ENCODE peak calls at places on chromosomes 1 and 21, in five cellular contexts. L, A, T, J and N are unnamed samples. For H3K9me3, the result is how much of the 10 kb centered on the place peaks cover.

GRCh38 chr1:52263153-52263910 is 102.7 kb downstream of the CC2D1B start:
- DNase-seq in L (no peak), A (no peak), T (no peak), J (no peak), N (no peak)

GRCh38 chr1:37726746-37727145 is 34.4 kb downstream of the CDCA8 start:
- DNase-seq in L (no peak), A (no peak), T (no peak), J (no peak), N (no peak)

GRCh38 chr21:31555741-31556191 is 103.7 kb upstream of the SOD1 start:
- DNase-seq in L (no peak), A (no peak), T (no peak), J (no peak), N (no peak)

GRCh38 chr1:201625711-201626300 is 86.9 kb downstream of the NAV1 start:
- DNase-seq in L (no peak), A (no peak), T (no peak), J (no peak), N (no peak)

GRCh38 chr1:156706647-156707008 is 1.2 kb upstream of the CRABP2 start:
- DNase-seq in L (peak), A (peak), T (peak), J (peak), N (no peak)

GRCh38 chr1:29266912-29267311 is 30.6 kb downstream of the PTPRU start:
- DNase-seq in L (no peak), A (no peak), T (no peak), J (no peak), N (no peak)

GRCh38 chr1:18641005-18641941 is 10.6 kb downstream of the PAX7 start:
- DNase-seq in L (no peak), A (no peak), T (no peak), J (no peak), N (no peak)

GRCh38 chr1:109948285-109948630 is 36.3 kb upstream of the AHCYL1 start:
- DNase-seq in L (no peak), A (no peak), T (no peak), J (no peak), N (no peak)

GRCh38 chr1:15718199-15718601 is 17.9 kb upstream of the SLC25A34 start:
- DNase-seq in L (no peak), A (no peak), T (no peak), J (no peak), N (no peak)

GRCh38 chr1:168758503-168758902 is 29.5 kb upstream of the DPT start:
- DNase-seq in L (no peak), A (no peak), T (no peak), J (no peak), N (no peak)

GRCh38 chr1:41892211-41892840 is 26.4 kb downstream of the HIVEP3 start:
- DNase-seq in L (peak), A (no peak), T (no peak), J (no peak), N (no peak)

GRCh38 chr1:185636848-185637247 is 97.3 kb upstream of the HMCN1 start:
- DNase-seq in L (no peak), A (no peak), T (no peak), J (no peak), N (no peak)

GRCh38 chr1:221494670-221495069 is 247.2 kb downstream of the DUSP10 start:
- DNase-seq in L (no peak), A (peak), T (no peak), J (no peak), N (no peak)

GRCh38 chr1:157363660-157364140 is 188.6 kb downstream of the FCRL5 start:
- DNase-seq in L (peak), A (peak), T (no peak), J (no peak), N (no peak)

GRCh38 chr21:42781150-42781980 is 98.0 kb downstream of the WDR4 start:
- DNase-seq in L (no peak), A (peak), T (no peak), J (no peak), N (no peak)

GRCh38 chr1:59730759-59731478 is 83.8 kb upstream of the HOOK1 start:
- DNase-seq in L (peak), A (peak), T (peak), J (peak), N (no peak)

GRCh38 chr21:33734818-33735217 is 92.5 kb downstream of the ITSN1 start:
- DNase-seq in L (no peak), A (no peak), T (no peak), J (no peak), N (no peak)

GRCh38 chr1:206909167-206909882 is 12.1 kb downstream of the IL24 start:
- DNase-seq in L (peak), A (peak), T (peak), J (peak), N (peak)

GRCh38 chr1:205358579-205358978 is 1.9 kb upstream of the KLHDC8A start:
- DNase-seq in L (no peak), A (no peak), T (no peak), J (no peak), N (no peak)

GRCh38 chr1:156559797-156560112 is 12.6 kb downstream of the IQGAP3 start:
- DNase-seq in L (no peak), A (no peak), T (no peak), J (no peak), N (no peak)

GRCh38 chr1:213292653-213293052 is 241.6 kb downstream of the RPS6KC1 start:
- DNase-seq in L (no peak), A (no peak), T (no peak), J (no peak), N (no peak)

GRCh38 chr1:197899037-197899436 is 3.4 kb upstream of the C1orf53 start:
- DNase-seq in L (no peak), A (no peak), T (no peak), J (no peak), N (no peak)
- H3K9me3 ChIP-seq in L (under half), A (under half), T (under half), J (under half), N (under half)

DNA sequence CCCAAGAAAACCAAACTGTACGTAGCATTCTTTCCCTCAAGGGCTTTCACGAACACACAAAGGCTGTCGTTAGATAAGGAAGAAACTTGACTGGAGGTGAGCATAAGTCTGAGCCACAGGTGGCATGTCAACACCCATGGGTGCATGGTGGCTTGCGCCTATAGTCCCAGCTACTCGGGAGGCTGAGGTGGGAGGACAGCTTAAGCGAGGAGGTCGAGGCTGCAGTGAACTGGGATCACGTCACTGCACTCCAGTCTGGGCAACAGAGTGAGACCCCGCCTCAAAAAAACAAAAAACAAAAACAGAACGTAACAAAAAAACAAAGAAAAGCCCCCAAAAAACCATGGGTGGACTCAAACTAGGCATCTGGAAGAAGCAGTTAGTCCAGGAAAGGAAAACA is 74.1 kb downstream of the APP start:
- DNase-seq in L (no peak), A (no peak), T (no peak), J (no peak), N (no peak)
- H3K27ac ChIP-seq in L (no peak), A (no peak), T (peak), J (no peak), N (no peak)

GRCh38 chr21:38220270-38220737 is 36.5 kb upstream of the KCNJ15 start:
- DNase-seq in L (no peak), A (no peak), T (no peak), J (no peak), N (no peak)

GRCh38 chr21:38227401-38227800 is 29.4 kb upstream of the KCNJ15 start:
- DNase-seq in L (no peak), A (no peak), T (no peak), J (no peak), N (no peak)

GRCh38 chr21:38221594-38221993 is 35.2 kb upstream of the KCNJ15 start:
- DNase-seq in L (no peak), A (no peak), T (no peak), J (no peak), N (no peak)

GRCh38 chr21:38228115-38228514 is 28.7 kb upstream of the KCNJ15 start:
- DNase-seq in L (no peak), A (no peak), T (no peak), J (no peak), N (no peak)

GRCh38 chr21:38223893-38224540 is 32.8 kb upstream of the KCNJ15 start:
- DNase-seq in L (no peak), A (no peak), T (no peak), J (no peak), N (no peak)
- H3K9me3 ChIP-seq in L (under half), A (under half), T (half or more), J (half or more), N (under half)

DNA sequence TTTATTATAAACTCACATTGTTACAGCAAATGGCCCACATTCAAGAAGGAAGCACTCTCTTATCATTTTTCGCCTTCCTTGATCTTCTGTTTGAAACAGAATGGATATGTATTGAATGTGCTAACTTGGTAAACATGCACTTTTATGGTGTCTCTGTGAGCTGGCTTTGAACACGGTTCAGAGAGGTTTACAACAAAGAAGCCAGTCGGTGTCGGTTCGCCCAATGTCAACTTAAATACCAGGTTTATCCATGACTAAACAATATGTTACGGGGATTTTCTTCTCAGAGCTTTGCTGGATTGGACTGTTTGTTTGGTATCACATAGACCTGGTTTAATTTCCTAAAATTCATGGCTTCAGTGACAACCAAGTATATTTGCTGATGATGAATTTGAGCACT is 226.4 kb downstream of the TGFB2 start:
- DNase-seq in L (no peak), A (no peak), T (no peak), J (no peak), N (no peak)
- H3K27ac ChIP-seq in L (no peak), A (no peak), T (no peak), J (no peak), N (no peak)

DNA sequence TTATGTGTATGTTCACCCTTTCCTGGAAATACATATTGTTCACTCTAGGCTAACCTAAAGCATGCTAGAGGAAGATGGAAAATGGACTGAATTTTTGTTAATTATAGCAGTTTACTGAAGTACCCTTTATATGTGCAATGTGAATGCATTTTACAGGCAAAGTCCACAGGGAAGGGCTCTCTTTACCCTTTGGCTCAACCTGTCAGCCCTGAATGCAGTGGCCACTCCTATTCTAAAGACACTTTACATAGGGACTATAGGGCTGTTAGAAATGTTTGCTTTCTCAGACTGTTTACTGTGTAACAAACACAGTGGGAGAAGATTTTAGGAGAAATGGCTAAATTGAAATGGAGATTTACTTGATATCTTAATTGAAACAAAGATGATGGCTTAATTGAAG is 78.5 kb downstream of the BRINP2 start:
- DNase-seq in L (peak), A (no peak), T (no peak), J (no peak), N (no peak)
- H3K9me3 ChIP-seq in L (under half), A (under half), T (under half), J (under half), N (under half)